ENCODE peak calls at places on chromosomes 3 and 15, in seven cellular contexts. C, B, M, P, L, D and Z are unnamed samples.

GRCh38 chr3:94110854-94111253 is 48.0 kb downstream of the NSUN3 start:
- DNase-seq in C (no peak), B (no peak), M (no peak), P (no peak), L (no peak), D (no peak), Z (no peak)

GRCh38 chr15:91348812-91349500 is 248.9 kb downstream of the SV2B start:
- DNase-seq in C (no peak), B (peak; percentile 22), M (no peak), P (peak; percentile 47), L (no peak), D (no peak), Z (no peak)

GRCh38 chr3:37457392-37458065 is 283.1 kb upstream of the LRRFIP2 start:
- DNase-seq in C (peak; percentile 88), B (no peak), M (no peak), P (no peak), L (peak; percentile 70), D (no peak), Z (no peak)

GRCh38 chr15:85689729-85690128 is 105.0 kb downstream of the KLHL25 start:
- DNase-seq in C (peak; percentile 64), B (peak; percentile 77), M (peak; percentile 76), P (peak; percentile 93), L (no peak), D (peak; percentile 52), Z (peak; percentile 66)

GRCh38 chr3:154193174-154193573 is 72.0 kb downstream of the ARHGEF26 start:
- DNase-seq in C (no peak), B (no peak), M (no peak), P (no peak), L (no peak), D (no peak), Z (no peak)

GRCh38 chr3:15714448-15714847 is 83.3 kb downstream of the ANKRD28 start:
- DNase-seq in C (no peak), B (no peak), M (no peak), P (no peak), L (no peak), D (no peak), Z (no peak)

GRCh38 chr3:114764056-114764492 is 383.0 kb downstream of the ZBTB20 start:
- DNase-seq in C (no peak), B (no peak), M (no peak), P (no peak), L (no peak), D (no peak), Z (no peak)

GRCh38 chr15:42338500-42338899 is 20.8 kb upstream of the CAPN3 start:
- DNase-seq in C (no peak), B (no peak), M (peak; percentile 9), P (no peak), L (no peak), D (no peak), Z (no peak)

GRCh38 chr15:42725331-42725903 is 11.5 kb downstream of the CDAN1 start:
- DNase-seq in C (no peak), B (no peak), M (no peak), P (no peak), L (no peak), D (no peak), Z (no peak)

GRCh38 chr3:101722394-101723173 is 1.8 kb upstream of the CEP97 start:
- DNase-seq in C (peak; percentile 52), B (peak; percentile 39), M (no peak), P (peak; percentile 79), L (no peak), D (no peak), Z (no peak)

GRCh38 chr3:123313889-123314288 is 112.1 kb downstream of the SEC22A start:
- DNase-seq in C (no peak), B (no peak), M (no peak), P (no peak), L (no peak), D (no peak), Z (no peak)

GRCh38 chr3:102180291-102180931 is 254.4 kb upstream of the ZPLD1 start:
- DNase-seq in C (no peak), B (peak; percentile 2), M (peak; percentile 94), P (peak; percentile 46), L (no peak), D (no peak), Z (no peak)

GRCh38 chr3:88032245-88032644 is 26.6 kb downstream of the CGGBP1 start:
- DNase-seq in C (no peak), B (no peak), M (no peak), P (no peak), L (no peak), D (no peak), Z (no peak)

GRCh38 chr3:72604287-72604686 is 244.0 kb downstream of the SHQ1 start:
- DNase-seq in C (no peak), B (no peak), M (no peak), P (no peak), L (no peak), D (no peak), Z (no peak)

GRCh38 chr3:185688808-185689207 is 102.7 kb downstream of the SENP2 start:
- DNase-seq in C (no peak), B (no peak), M (peak; percentile 99), P (no peak), L (no peak), D (no peak), Z (no peak)

GRCh38 chr3:172918165-172918564 is 167.6 kb downstream of the ECT2 start:
- DNase-seq in C (no peak), B (no peak), M (peak; percentile 82), P (no peak), L (no peak), D (no peak), Z (no peak)

GRCh38 chr15:77266708-77267387 is 153.1 kb downstream of the PEAK1 start:
- DNase-seq in C (no peak), B (no peak), M (peak; percentile 59), P (no peak), L (no peak), D (no peak), Z (no peak)

GRCh38 chr3:175672119-175672689 is 813.1 kb downstream of the NAALADL2 start:
- DNase-seq in C (no peak), B (no peak), M (peak; percentile 54), P (no peak), L (no peak), D (no peak), Z (no peak)

GRCh38 chr15:49715701-49716100 is 94.9 kb downstream of the DTWD1 start:
- DNase-seq in C (no peak), B (no peak), M (no peak), P (no peak), L (no peak), D (no peak), Z (no peak)

GRCh38 chr15:66388057-66388363 is 1.3 kb downstream of the MAP2K1 start:
- DNase-seq in C (no peak), B (no peak), M (no peak), P (no peak), L (no peak), D (no peak), Z (no peak)

GRCh38 chr3:44396200-44397171 is 57.9 kb downstream of the TCAIM start:
- DNase-seq in C (no peak), B (no peak), M (no peak), P (no peak), L (no peak), D (no peak), Z (no peak)

GRCh38 chr3:196868297-196868661 is 559 bp downstream of the SENP5 start:
- DNase-seq in C (no peak), B (peak; percentile 13), M (peak; percentile 61), P (peak; percentile 35), L (no peak), D (no peak), Z (peak; percentile 79)

GRCh38 chr3:176479291-176479690 is 718.0 kb downstream of the TBL1XR1 start:
- DNase-seq in C (no peak), B (no peak), M (no peak), P (no peak), L (no peak), D (no peak), Z (no peak)

GRCh38 chr3:39990532-39990931 is 181.1 kb downstream of the MYRIP start:
- DNase-seq in C (peak; percentile 30), B (no peak), M (peak; percentile 30), P (peak; percentile 27), L (no peak), D (peak; percentile 26), Z (no peak)

DNA sequence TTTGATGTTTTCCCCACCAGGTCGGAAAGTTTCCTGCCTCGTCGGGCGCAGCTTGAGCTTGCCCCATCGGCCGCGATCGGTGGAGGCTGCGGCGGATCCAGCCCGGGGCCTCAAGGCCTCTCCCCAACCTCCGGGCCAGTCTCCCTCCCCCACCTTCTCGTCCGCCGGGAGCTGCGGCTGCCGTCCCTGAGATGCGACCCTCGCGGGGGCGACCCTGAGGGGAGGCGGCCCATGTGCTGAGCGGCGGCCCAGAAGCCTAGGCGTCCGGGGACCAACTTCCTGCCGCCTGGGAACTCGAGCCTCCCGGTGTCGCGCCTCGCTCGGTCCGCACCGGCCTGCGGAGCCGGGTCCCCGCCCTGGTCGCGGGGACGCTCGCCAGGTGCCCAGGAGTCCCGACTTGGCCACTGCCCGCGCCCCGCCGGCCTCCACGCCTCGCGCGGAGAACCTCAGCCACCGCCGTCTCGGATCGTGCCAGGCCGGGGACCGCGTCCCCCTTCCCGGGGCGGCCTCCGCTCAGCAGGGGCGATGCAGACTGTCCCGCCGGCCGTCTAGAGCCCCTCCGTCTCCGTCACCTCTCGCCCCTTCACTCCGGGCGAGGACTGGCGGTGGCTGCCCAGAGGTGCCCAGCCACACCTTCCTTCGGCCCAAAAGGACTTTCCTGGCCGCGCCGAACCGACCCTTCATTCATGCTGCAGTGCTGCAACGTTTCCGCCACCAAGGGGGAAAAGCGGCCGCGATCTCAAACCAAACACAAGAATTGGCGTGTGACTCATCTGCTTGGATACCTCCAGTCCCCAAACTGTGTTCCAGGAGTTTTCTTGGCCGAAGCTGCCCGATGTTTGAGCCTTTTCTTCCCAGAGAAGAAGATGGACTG is 656 bp downstream of the SLMAP start:
- DNase-seq in C (peak; percentile 73), B (peak; percentile 8), M (peak; percentile 71), P (peak; percentile 54), L (peak; percentile 79), D (peak; percentile 40), Z (peak; percentile 67)
- H3K4me1 ChIP-seq in C (peaks cover 4% of the 10 kb centered on the region), B (peaks cover 46% of the 10 kb centered on the region), M (peaks cover 7% of the 10 kb centered on the region), P (peaks cover 47% of the 10 kb centered on the region), L (no peaks in the 10 kb centered on the region), D (peaks cover 18% of the 10 kb centered on the region), Z (no peaks in the 10 kb centered on the region)

DNA sequence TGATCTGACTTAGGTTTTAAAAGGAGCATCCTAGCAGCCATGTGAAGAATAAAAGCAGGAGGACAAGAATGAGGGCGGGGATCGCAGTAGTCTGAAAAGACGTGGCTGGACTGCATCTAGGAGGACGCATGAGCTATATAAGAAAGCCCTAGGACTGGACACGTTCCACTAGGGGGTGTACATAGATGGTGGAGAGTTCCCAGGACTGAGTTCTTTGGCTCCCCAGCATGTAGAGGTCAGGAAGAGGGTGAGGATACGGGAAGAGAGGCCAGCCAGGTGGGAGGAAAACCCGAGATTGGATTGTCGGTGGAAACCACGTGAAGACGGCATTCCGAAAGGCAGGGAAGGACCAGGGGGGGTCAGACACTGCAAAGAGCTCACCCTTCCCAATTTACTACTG is 64.2 kb upstream of the CFAP161 start:
- DNase-seq in C (no peak), B (no peak), M (no peak), P (no peak), L (no peak), D (no peak), Z (no peak)
- H3K4me1 ChIP-seq in C (no peaks in the 10 kb centered on the region), B (no peaks in the 10 kb centered on the region), M (no peaks in the 10 kb centered on the region), P (no peaks in the 10 kb centered on the region), L (no peaks in the 10 kb centered on the region), D (peaks cover 8% of the 10 kb centered on the region), Z (no peaks in the 10 kb centered on the region)

GRCh38 chr15:74406992-74407705 is 26.6 kb downstream of the SEMA7A start:
- DNase-seq in C (peak; percentile 37), B (no peak), M (peak; percentile 78), P (no peak), L (no peak), D (no peak), Z (no peak)
- H3K4me1 ChIP-seq in C (no peaks in the 10 kb centered on the region), B (peaks cover 19% of the 10 kb centered on the region), M (peaks cover 56% of the 10 kb centered on the region), P (peaks cover 18% of the 10 kb centered on the region), L (no peaks in the 10 kb centered on the region), D (peaks cover 12% of the 10 kb centered on the region), Z (no peaks in the 10 kb centered on the region)

GRCh38 chr3:11282250-11283125 is 10.3 kb downstream of the ATG7 start:
- DNase-seq in C (peak; percentile 79), B (no peak), M (no peak), P (no peak), L (peak; percentile 61), D (peak; percentile 60), Z (no peak)
- H3K4me1 ChIP-seq in C (peaks cover 8% of the 10 kb centered on the region), B (peaks cover 5% of the 10 kb centered on the region), M (peaks cover 15% of the 10 kb centered on the region), P (no peaks in the 10 kb centered on the region), L (no peaks in the 10 kb centered on the region), D (peaks cover 8% of the 10 kb centered on the region), Z (peaks cover 4% of the 10 kb centered on the region)